ENCODE peak calls at places on chromosomes 12 and 14, in seven cellular contexts. P is prostate gland, C is adrenal gland, M is right cardiac atrium, G is stomach, A is fibroblast of lung, X is tibial artery. Y is an unnamed sample. For H3K27me3, the result is how much of the 10 kb centered on the place peaks cover.

GRCh38 chr12:96083020-96083489 is 47.7 kb upstream of the LTA4H start:
- DNase-seq in P (no peak), C (no peak), M (no peak), G (no peak), A (no peak), X (no peak), Y (no peak)

GRCh38 chr12:30706476-30706875 is 10.8 kb upstream of the IPO8 start:
- DNase-seq in P (no peak), C (no peak), M (no peak), G (no peak), A (no peak), X (no peak), Y (no peak)

GRCh38 chr14:81472096-81472800 is 61.4 kb downstream of the SEL1L start:
- DNase-seq in P (no peak), C (no peak), M (no peak), G (no peak), A (peak), X (no peak), Y (no peak)

GRCh38 chr12:7042847-7043246 is 17.7 kb upstream of the C1S start:
- DNase-seq in P (no peak), C (no peak), M (no peak), G (no peak), A (peak), X (no peak), Y (no peak)

GRCh38 chr12:51793201-51793600 is 55.3 kb downstream of the FIGNL2 start:
- DNase-seq in P (no peak), C (no peak), M (no peak), G (no peak), A (no peak), X (no peak), Y (no peak)

GRCh38 chr14:25010471-25010870 is 39.5 kb downstream of the STXBP6 start:
- DNase-seq in P (no peak), C (no peak), M (no peak), G (no peak), A (no peak), X (no peak), Y (no peak)

GRCh38 chr12:16603916-16604575 is 1.9 kb downstream of the LMO3 start:
- DNase-seq in P (no peak), C (no peak), M (no peak), G (no peak), A (peak), X (no peak), Y (no peak)

GRCh38 chr12:82627799-82628198 is 58.9 kb upstream of the TMTC2 start:
- DNase-seq in P (no peak), C (no peak), M (no peak), G (no peak), A (peak), X (no peak), Y (no peak)

GRCh38 chr12:15754233-15754632 is 35.0 kb downstream of the EPS8 start:
- DNase-seq in P (no peak), C (no peak), M (no peak), G (no peak), A (peak), X (no peak), Y (no peak)

GRCh38 chr14:72715910-72716268 is 178.0 kb downstream of the DPF3 start:
- DNase-seq in P (no peak), C (no peak), M (peak), G (no peak), A (peak), X (peak), Y (no peak)

GRCh38 chr14:104975481-104976197 is 2.5 kb downstream of the AHNAK2 start:
- DNase-seq in P (no peak), C (no peak), M (peak), G (no peak), A (no peak), X (no peak), Y (no peak)

GRCh38 chr14:104973215-104974145 is 4.7 kb downstream of the AHNAK2 start:
- DNase-seq in P (peak), C (peak), M (peak), G (peak), A (peak), X (peak), Y (peak)

GRCh38 chr14:104974665-104975390 is 3.3 kb downstream of the AHNAK2 start:
- DNase-seq in P (no peak), C (no peak), M (peak), G (no peak), A (no peak), X (peak), Y (no peak)

GRCh38 chr14:104972301-104973211 is 5.6 kb downstream of the AHNAK2 start:
- DNase-seq in P (peak), C (peak), M (peak), G (peak), A (peak), X (peak), Y (peak)

GRCh38 chr14:104974146-104974541 is 4.0 kb downstream of the AHNAK2 start:
- DNase-seq in P (no peak), C (no peak), M (no peak), G (no peak), A (no peak), X (no peak), Y (no peak)
- H3K4me3 ChIP-seq in P (no peak), C (no peak), M (no peak), G (peak), A (no peak), X (peak), Y (no peak)

GRCh38 chr14:103104389-103104653 is 9.8 kb downstream of the EXOC3L4 start:
- DNase-seq in P (no peak), C (no peak), M (no peak), G (no peak), A (no peak), X (no peak), Y (no peak)
- H3K27me3 ChIP-seq in P (under half), C (under half), M (under half), G (half or more), A (under half), X (half or more), Y (under half)

GRCh38 chr14:55138091-55138490 is 9.0 kb downstream of the LGALS3 start:
- DNase-seq in P (no peak), C (no peak), M (peak), G (no peak), A (no peak), X (no peak), Y (no peak)
- H3K27ac ChIP-seq in P (no peak), C (peak), M (peak), G (peak), A (peak), X (peak), Y (no peak)

DNA sequence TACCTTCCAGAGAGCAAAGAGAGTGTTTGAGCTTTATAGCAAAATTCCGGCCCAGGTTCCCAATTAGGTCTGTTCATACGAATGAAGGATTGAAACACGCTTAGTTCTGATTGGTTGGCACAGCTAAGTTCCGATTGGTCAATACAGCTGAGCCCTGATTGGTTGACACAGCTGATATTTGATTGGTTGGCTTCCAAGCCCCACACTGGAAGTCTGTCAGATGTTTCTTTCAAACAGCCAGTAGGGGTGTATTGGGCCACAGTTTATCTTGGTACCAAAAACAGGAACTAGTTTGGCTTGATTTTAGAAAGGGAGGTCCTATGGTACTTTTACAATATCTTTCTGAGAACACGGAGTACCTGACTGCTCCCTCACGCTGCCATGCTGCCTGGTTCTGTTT is 93.4 kb downstream of the CAND1 start:
- DNase-seq in P (no peak), C (no peak), M (no peak), G (no peak), A (no peak), X (no peak), Y (no peak)
- H3K4me3 ChIP-seq in P (no peak), C (no peak), M (no peak), G (no peak), A (no peak), X (no peak), Y (no peak)

GRCh38 chr12:53976172-53976822 is 1.5 kb upstream of the HOTAIR start:
- DNase-seq in P (no peak), C (no peak), M (peak), G (no peak), A (no peak), X (no peak), Y (no peak)

GRCh38 chr12:53974084-53975018 is at the start of gene HOTAIR:
- DNase-seq in P (no peak), C (no peak), M (peak), G (no peak), A (no peak), X (peak), Y (peak)

GRCh38 chr12:53975019-53975815 is 463 bp upstream of the HOTAIR start:
- DNase-seq in P (no peak), C (no peak), M (peak), G (no peak), A (no peak), X (no peak), Y (no peak)

GRCh38 chr12:53976823-53977595 is 2.3 kb upstream of the HOTAIR start:
- DNase-seq in P (no peak), C (no peak), M (peak), G (no peak), A (no peak), X (no peak), Y (no peak)

GRCh38 chr12:53975816-53976152 is 1.0 kb upstream of the HOTAIR start:
- DNase-seq in P (no peak), C (no peak), M (no peak), G (no peak), A (no peak), X (no peak), Y (no peak)
- H3K27me3 ChIP-seq in P (half or more), C (half or more), M (under half), G (half or more), A (half or more), X (under half), Y (half or more)

DNA sequence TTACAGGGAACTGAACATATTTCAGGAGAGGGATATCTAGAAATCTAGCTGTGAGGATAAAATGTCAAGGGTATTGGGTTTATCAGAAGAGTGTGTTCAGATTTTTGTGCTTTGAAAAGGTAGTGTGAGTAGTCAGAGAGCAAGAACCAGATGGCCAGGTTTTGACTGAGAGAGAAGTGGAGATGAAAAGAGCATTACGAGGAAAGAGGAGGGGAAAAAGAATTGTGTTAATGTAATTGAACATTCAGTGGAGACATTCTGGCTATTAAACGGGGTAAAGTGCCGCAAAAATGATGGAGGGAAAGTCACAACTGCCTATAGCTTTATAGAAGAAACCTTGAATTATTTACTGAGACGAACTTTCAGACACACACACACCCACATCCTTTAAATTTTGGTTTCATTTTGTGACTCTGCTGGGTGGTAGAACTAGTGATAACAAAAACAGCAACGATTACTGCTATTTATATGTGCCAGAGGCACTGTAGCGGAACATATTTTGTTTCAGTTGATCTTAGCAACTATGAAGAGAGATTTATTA is 213.6 kb downstream of the ERC1 start:
- DNase-seq in P (no peak), C (no peak), M (no peak), G (no peak), A (peak), X (no peak), Y (no peak)
- H3K27ac ChIP-seq in P (peak), C (peak), M (peak), G (peak), A (peak), X (peak), Y (peak)

GRCh38 chr14:101571004-101571403 is 9.7 kb downstream of the DIO3 start:
- DNase-seq in P (no peak), C (no peak), M (no peak), G (no peak), A (no peak), X (no peak), Y (no peak)
- H3K4me3 ChIP-seq in P (no peak), C (no peak), M (no peak), G (no peak), A (no peak), X (no peak), Y (no peak)

DNA sequence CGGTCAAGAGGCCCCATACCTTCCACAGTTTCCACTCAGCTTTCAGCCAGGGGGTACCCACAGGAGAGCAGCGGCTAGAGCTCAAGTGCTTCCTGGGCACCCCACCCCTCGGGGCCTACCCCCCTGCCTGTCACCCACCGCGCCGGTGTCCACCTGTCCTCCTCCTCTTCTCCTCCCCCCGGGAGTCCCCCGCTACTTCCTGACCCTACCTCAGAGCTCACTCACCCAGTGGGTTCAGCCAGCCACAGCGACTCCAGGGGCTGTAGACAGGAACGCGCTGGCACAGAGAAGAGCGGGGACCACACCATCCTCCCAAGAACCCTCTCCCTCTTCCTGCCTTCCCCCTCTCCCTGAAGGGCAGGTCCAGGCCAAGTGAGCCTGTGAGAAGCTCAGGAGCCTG is 123.0 kb downstream of the ESRRB start:
- DNase-seq in P (no peak), C (no peak), M (no peak), G (no peak), A (no peak), X (no peak), Y (no peak)
- H3K27me3 ChIP-seq in P (under half), C (under half), M (under half), G (under half), A (under half), X (under half), Y (under half)

GRCh38 chr12:49870501-49871262 is 27.8 kb upstream of the BCDIN3D start:
- DNase-seq in P (no peak), C (no peak), M (no peak), G (no peak), A (no peak), X (no peak), Y (no peak)
- H3K27ac ChIP-seq in P (no peak), C (peak), M (no peak), G (peak), A (no peak), X (no peak), Y (no peak)

GRCh38 chr14:101120636-101121398 is 217.3 kb upstream of the RTL1 start:
- DNase-seq in P (peak), C (peak), M (peak), G (peak), A (no peak), X (peak), Y (no peak)

GRCh38 chr14:101122114-101122854 is 218.8 kb upstream of the RTL1 start:
- DNase-seq in P (peak), C (no peak), M (peak), G (peak), A (no peak), X (peak), Y (no peak)

GRCh38 chr14:101121399-101122113 is 218.0 kb upstream of the RTL1 start:
- DNase-seq in P (peak), C (no peak), M (no peak), G (peak), A (no peak), X (peak), Y (no peak)

GRCh38 chr14:101118746-101119610 is 215.5 kb upstream of the RTL1 start:
- DNase-seq in P (peak), C (no peak), M (no peak), G (peak), A (no peak), X (no peak), Y (no peak)

DNA sequence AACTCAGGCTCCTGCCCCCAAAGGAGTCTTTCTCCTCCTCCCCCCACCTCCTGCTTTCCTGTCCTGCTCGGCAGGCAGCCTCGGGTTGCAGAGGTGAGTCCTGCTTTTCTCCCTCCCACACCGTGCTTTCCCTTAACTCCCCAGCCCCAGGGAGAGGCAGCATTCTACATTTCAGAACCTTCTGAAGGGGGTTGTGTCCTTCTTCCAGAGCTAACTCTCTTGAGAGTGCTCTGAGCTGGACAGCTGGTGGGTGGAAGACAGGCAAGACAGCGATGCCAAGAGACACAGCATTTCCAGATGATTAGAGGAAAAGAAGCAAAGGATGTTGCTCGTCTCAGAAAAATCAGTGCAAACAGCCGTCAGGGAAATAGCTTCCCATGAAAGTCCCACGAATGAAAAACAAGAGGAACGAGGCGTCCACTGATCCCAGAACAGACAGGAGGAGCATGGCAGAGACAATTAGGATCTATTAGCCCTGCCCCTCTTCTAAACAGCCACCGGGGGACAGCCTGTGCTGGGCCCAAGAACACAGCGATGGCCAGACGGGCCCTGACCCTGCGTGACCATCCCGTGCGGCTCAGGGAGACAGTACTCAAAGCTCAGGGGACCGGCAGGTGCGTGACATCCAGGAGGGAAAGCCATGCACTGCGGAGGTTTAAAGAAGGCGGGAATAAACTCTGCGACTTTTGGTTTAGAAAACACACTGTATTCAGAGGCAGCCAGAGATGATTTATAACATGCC is 216.5 kb upstream of the RTL1 start:
- DNase-seq in P (peak), C (no peak), M (no peak), G (peak), A (no peak), X (peak), Y (no peak)
- H3K4me3 ChIP-seq in P (no peak), C (no peak), M (no peak), G (peak), A (no peak), X (no peak), Y (no peak)

Y was measured in body of pancreas.